ENCODE peak calls at places on chromosomes 6 and 20, in four cellular contexts. V, R, F and X are unnamed samples.

GRCh38 chr20:36585410-36586125 is 12.2 kb downstream of the TGIF2 start:
- DNase-seq in V (peak; percentile 20), R (peak; percentile 98), F (peak; percentile 31), X (peak; percentile 93)

GRCh38 chr20:9332783-9333482 is 181.5 kb upstream of the LAMP5 start:
- DNase-seq in V (no peak), R (no peak), F (no peak), X (no peak)

GRCh38 chr6:32664827-32665362 is 1.6 kb downstream of the HLA-DQB1 start:
- DNase-seq in V (no peak), R (peak; percentile 0), F (no peak), X (peak; percentile 43)

GRCh38 chr20:36482044-36482473 is 59.3 kb upstream of the MYL9 start:
- DNase-seq in V (no peak), R (no peak), F (no peak), X (no peak)

GRCh38 chr6:79466222-79466834 is 70.9 kb downstream of the LCA5 start:
- DNase-seq in V (peak; percentile 39), R (peak; percentile 46), F (peak; percentile 52), X (no peak)

GRCh38 chr6:145814035-145814500 is 527 bp downstream of the FBXO30 start:
- DNase-seq in V (no peak), R (peak; percentile 80), F (peak; percentile 77), X (peak; percentile 50)

GRCh38 chr6:71476371-71476770 is 187.8 kb downstream of the OGFRL1 start:
- DNase-seq in V (no peak), R (no peak), F (no peak), X (no peak)

GRCh38 chr6:157037165-157037564 is 260.0 kb downstream of the ARID1B start:
- DNase-seq in V (no peak), R (no peak), F (no peak), X (no peak)

GRCh38 chr6:125945378-125946141 is 11.0 kb upstream of the HINT3 start:
- DNase-seq in V (peak; percentile 82), R (peak; percentile 83), F (peak; percentile 69), X (no peak)

GRCh38 chr6:159616456-159616855 is 76.6 kb downstream of the SOD2 start:
- DNase-seq in V (no peak), R (no peak), F (no peak), X (no peak)

GRCh38 chr20:36344517-36345132 is 38.5 kb downstream of the DLGAP4 start:
- DNase-seq in V (peak; percentile 42), R (peak; percentile 87), F (peak; percentile 63), X (peak; percentile 82)

GRCh38 chr20:15061061-15061430 is 723.6 kb upstream of the FLRT3 start:
- DNase-seq in V (no peak), R (no peak), F (no peak), X (no peak)

GRCh38 chr6:35426074-35426473 is 26.1 kb upstream of the FANCE start:
- DNase-seq in V (no peak), R (no peak), F (no peak), X (no peak)

GRCh38 chr6:126356526-126356925 is 16.6 kb downstream of the CENPW start:
- DNase-seq in V (no peak), R (no peak), F (no peak), X (no peak)

GRCh38 chr6:65350525-65350924 is 356.5 kb downstream of the EYS start:
- DNase-seq in V (no peak), R (no peak), F (no peak), X (no peak)

GRCh38 chr6:10801224-10801848 is 37.0 kb downstream of the MAK start:
- DNase-seq in V (peak; percentile 58), R (peak; percentile 61), F (peak; percentile 67), X (peak; percentile 74)

GRCh38 chr6:16236648-16237199 is 1.7 kb upstream of the GMPR start:
- DNase-seq in V (peak; percentile 76), R (no peak), F (peak; percentile 85), X (no peak)

GRCh38 chr20:25195962-25196700 is 619 bp downstream of the ENTPD6 start:
- DNase-seq in V (peak; percentile 5), R (peak; percentile 44), F (peak; percentile 39), X (peak; percentile 52)

GRCh38 chr6:134722996-134723871 is 226.7 kb downstream of the ALDH8A1 start:
- DNase-seq in V (peak; percentile 34), R (no peak), F (peak; percentile 62), X (no peak)

GRCh38 chr6:31879901-31880300 is 1.1 kb upstream of the SLC44A4 start:
- DNase-seq in V (no peak), R (no peak), F (no peak), X (peak; percentile 24)

GRCh38 chr6:9412951-9413559 is 977.7 kb upstream of the SLC35B3 start:
- DNase-seq in V (no peak), R (peak; percentile 73), F (no peak), X (peak; percentile 57)

GRCh38 chr6:2634151-2634964 is 116.4 kb downstream of the MYLK4 start:
- DNase-seq in V (peak; percentile 81), R (peak; percentile 85), F (peak; percentile 66), X (peak; percentile 88)

GRCh38 chr20:53995949-53996348 is 74.4 kb downstream of the BCAS1 start:
- DNase-seq in V (no peak), R (no peak), F (no peak), X (no peak)

GRCh38 chr20:11266571-11266970 is 592.8 kb upstream of the JAG1 start:
- DNase-seq in V (peak; percentile 4), R (no peak), F (no peak), X (no peak)

GRCh38 chr6:32814145-32814544 is 2.7 kb downstream of the HLA-DOB start:
- DNase-seq in V (no peak), R (no peak), F (no peak), X (no peak)

GRCh38 chr6:157878039-157878438 is 55.0 kb downstream of the SNX9 start:
- DNase-seq in V (no peak), R (no peak), F (no peak), X (no peak)

GRCh38 chr20:39878321-39878720 is 810.7 kb downstream of the MAFB start:
- DNase-seq in V (no peak), R (no peak), F (no peak), X (no peak)

GRCh38 chr6:18412073-18412472 is 24.9 kb downstream of the RNF144B start:
- DNase-seq in V (no peak), R (no peak), F (no peak), X (no peak)

GRCh38 chr6:106710580-106710979 is 81.2 kb downstream of the QRSL1 start:
- DNase-seq in V (no peak), R (no peak), F (no peak), X (no peak)

GRCh38 chr6:9250852-9251251 is 815.5 kb upstream of the SLC35B3 start:
- DNase-seq in V (peak; percentile 53), R (peak; percentile 79), F (peak; percentile 38), X (peak; percentile 68)

GRCh38 chr20:21548390-21549035 is 34.6 kb upstream of the NKX2-2 start:
- DNase-seq in V (no peak), R (no peak), F (no peak), X (no peak)

GRCh38 chr6:167589615-167589940 is 237.1 kb upstream of the AFDN start:
- DNase-seq in V (no peak), R (no peak), F (no peak), X (no peak)

GRCh38 chr6:102936959-102937358 is 1543.5 kb downstream of the GRIK2 start:
- DNase-seq in V (no peak), R (no peak), F (no peak), X (no peak)

GRCh38 chr6:3208096-3208774 is 19.2 kb downstream of the TUBB2B start:
- DNase-seq in V (peak; percentile 95), R (peak; percentile 63), F (peak; percentile 58), X (no peak)

GRCh38 chr20:51487525-51488279 is 54.8 kb downstream of the NFATC2 start:
- DNase-seq in V (peak; percentile 95), R (no peak), F (peak; percentile 93), X (no peak)

GRCh38 chr6:97654674-97655073 is 371.7 kb upstream of the MMS22L start:
- DNase-seq in V (no peak), R (peak; percentile 7), F (no peak), X (no peak)
- H2BK15ac ChIP-seq in V (no peak overlapping the region), R (no peak overlapping the region), F (no peak overlapping the region), X (no peak overlapping the region)

GRCh38 chr6:129853996-129854711 is 7.0 kb downstream of the TMEM244 start:
- DNase-seq in V (peak; percentile 87), R (no peak), F (peak; percentile 64), X (no peak)

GRCh38 chr6:129857838-129858237 is 3.3 kb downstream of the TMEM244 start:
- DNase-seq in V (no peak), R (no peak), F (no peak), X (no peak)

GRCh38 chr6:129860901-129861665 is at the start of gene TMEM244:
- DNase-seq in V (peak; percentile 70), R (peak; percentile 45), F (no peak), X (no peak)

GRCh38 chr6:129863664-129864063 is 2.5 kb upstream of the TMEM244 start:
- DNase-seq in V (peak; percentile 89), R (no peak), F (peak; percentile 30), X (no peak)

DNA sequence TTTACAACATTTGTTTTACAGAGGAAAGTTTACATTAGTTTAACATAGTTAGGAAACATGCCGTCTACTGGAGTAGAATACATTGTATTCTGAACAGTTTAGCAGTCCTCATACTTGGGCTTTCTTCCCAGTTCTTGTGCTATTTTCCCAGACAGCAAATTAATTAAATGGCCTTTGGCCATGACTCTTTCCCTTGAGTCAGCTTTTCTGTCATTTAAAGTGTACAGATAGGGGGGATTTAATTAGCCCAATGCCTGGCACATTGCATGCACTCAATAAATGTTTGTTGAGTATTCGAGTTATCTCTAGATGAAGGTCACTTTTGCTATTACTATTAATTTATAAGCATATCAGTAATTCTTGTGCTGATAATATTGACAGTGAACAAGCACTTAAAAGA is 1.6 kb downstream of the TMEM244 start:
- DNase-seq in V (peak; percentile 54), R (no peak), F (no peak), X (no peak)
- H2AK5ac ChIP-seq in V (no peak overlapping the region), R (no peak overlapping the region), F (peak overlapping the region; percentile 63), X (no peak overlapping the region)

DNA sequence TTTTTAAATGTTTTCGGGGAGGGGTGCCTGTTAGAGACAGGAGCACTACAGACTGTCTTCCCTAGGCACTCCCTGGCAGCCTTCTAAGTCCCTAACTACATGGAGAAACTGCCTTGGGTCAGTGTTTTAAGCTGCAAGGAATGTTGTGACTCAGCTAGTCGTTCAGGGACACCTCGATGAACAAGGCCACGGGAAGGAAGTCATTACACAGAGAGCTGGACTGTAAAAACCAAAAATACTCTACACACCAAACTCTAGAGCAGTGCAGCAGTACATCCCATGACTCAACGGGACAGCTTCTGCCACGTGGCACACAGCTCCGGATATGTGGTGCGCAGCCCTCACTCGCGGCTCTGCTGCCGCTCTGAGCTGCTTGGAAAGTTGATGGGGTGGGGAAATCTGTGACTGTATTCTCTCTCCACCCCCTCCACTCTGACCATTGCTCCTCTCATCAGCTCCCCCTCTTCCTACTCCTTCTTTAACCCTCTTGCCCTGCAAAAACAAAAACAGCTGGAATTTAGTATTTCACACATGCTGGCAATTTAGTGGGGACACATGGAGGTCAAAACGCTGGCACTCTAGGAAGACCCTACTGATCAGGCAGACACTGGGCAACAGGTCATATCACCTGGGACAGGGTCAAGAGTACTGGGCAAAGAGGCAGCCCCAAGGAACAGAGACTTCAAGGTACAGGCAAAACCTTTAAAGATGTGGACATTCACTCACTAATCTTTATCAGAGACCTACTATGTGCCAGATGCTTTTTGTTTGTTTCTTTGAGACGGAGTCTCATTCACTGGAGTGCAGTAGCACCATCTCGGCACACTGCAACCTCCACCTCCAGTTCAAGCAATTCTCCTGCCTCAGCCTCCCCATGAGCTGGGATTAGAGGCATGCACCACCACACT is 10.9 kb upstream of the LPIN3 start:
- DNase-seq in V (peak; percentile 99), R (peak; percentile 80), F (peak; percentile 99), X (no peak)
- H2BK15ac ChIP-seq in V (peak overlapping the region; percentile 95), R (no peak overlapping the region), F (peak overlapping the region; percentile 56), X (no peak overlapping the region)

GRCh38 chr6:111841822-111842221 is 31.4 kb downstream of the FYN start:
- DNase-seq in V (peak; percentile 76), R (no peak), F (no peak), X (no peak)
- H2AK5ac ChIP-seq in V (peak overlapping the region; percentile 84), R (no peak overlapping the region), F (peak overlapping the region; percentile 85), X (no peak overlapping the region)

GRCh38 chr6:36791553-36792171 is 47.6 kb downstream of the CPNE5 start:
- DNase-seq in V (no peak), R (no peak), F (no peak), X (no peak)
- H2BK15ac ChIP-seq in V (no peak overlapping the region), R (no peak overlapping the region), F (no peak overlapping the region), X (no peak overlapping the region)